ENCODE peak calls at places on chromosomes 5 and 9, in five cellular contexts. F, Y, C, L and M are unnamed samples.

GRCh38 chr5:126777257-126777973 is 479 bp downstream of the LMNB1 start:
- DNase-seq in F (peak; percentile 82), Y (peak; percentile 61), C (peak; percentile 83), L (peak; percentile 82), M (peak; percentile 41)

GRCh38 chr9:103245369-103245768 is 250.2 kb downstream of the CYLC2 start:
- DNase-seq in F (no peak), Y (no peak), C (no peak), L (no peak), M (no peak)

GRCh38 chr9:38359297-38359653 is 33.2 kb upstream of the ALDH1B1 start:
- DNase-seq in F (no peak), Y (no peak), C (no peak), L (no peak), M (no peak)

GRCh38 chr9:127183814-127184582 is 61.6 kb upstream of the ANGPTL2 start:
- DNase-seq in F (peak; percentile 89), Y (no peak), C (no peak), L (no peak), M (no peak)

GRCh38 chr5:150144211-150144801 is 11.3 kb downstream of the PDGFRB start:
- DNase-seq in F (peak; percentile 83), Y (peak; percentile 15), C (no peak), L (no peak), M (no peak)

GRCh38 chr9:114288233-114289051 is 34.5 kb upstream of the ORM1 start:
- DNase-seq in F (peak; percentile 54), Y (no peak), C (peak; percentile 64), L (no peak), M (peak; percentile 56)

GRCh38 chr5:179273074-179273435 is 72.2 kb downstream of the ADAMTS2 start:
- DNase-seq in F (no peak), Y (no peak), C (no peak), L (no peak), M (no peak)

GRCh38 chr5:139389701-139390638 is at the start of gene MZB1:
- DNase-seq in F (no peak), Y (peak; percentile 96), C (no peak), L (peak; percentile 95), M (no peak)

GRCh38 chr5:138605254-138605972 is 30.2 kb upstream of the HSPA9 start:
- DNase-seq in F (no peak), Y (no peak), C (no peak), L (peak; percentile 2), M (no peak)

GRCh38 chr5:173452506-173452905 is 124.3 kb upstream of the STC2 start:
- DNase-seq in F (peak; percentile 27), Y (no peak), C (no peak), L (no peak), M (no peak)

GRCh38 chr9:114430443-114430842 is 42.7 kb upstream of the AKNA start:
- DNase-seq in F (no peak), Y (no peak), C (no peak), L (no peak), M (peak; percentile 23)

GRCh38 chr5:25823330-25823873 is 1178.6 kb upstream of the CDH10 start:
- DNase-seq in F (no peak), Y (no peak), C (no peak), L (no peak), M (no peak)

GRCh38 chr9:389159-389558 is 174.5 kb downstream of the DOCK8 start:
- DNase-seq in F (no peak), Y (no peak), C (no peak), L (no peak), M (no peak)

GRCh38 chr5:10759111-10759510 is 1.9 kb downstream of the DAP start:
- DNase-seq in F (no peak), Y (no peak), C (no peak), L (no peak), M (no peak)
- H4K20me1 ChIP-seq in F (peaks cover 10% of the 10 kb centered on the region), Y (peaks cover 40% of the 10 kb centered on the region), C (peaks cover 20% of the 10 kb centered on the region), L (peaks cover 3% of the 10 kb centered on the region), M (no peaks in the 10 kb centered on the region)

DNA sequence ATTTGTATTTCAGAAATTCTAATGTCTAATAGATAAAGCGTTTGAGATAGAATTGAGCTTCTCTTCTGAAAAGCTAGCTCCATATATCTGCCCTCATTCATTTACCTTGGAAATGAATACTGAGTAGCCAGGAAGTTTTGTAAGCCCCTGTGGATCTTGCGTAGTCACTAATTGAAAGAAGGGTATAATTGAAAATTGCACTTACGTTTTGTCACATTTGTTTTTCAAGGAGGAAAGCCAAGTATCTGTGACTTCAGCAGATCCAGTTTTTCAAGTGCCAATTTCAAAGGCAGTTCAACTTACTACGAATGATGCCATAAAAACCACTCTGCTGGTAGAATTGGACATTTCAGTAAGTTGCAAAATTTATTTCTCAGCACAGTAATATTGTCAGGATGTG is 14.0 kb downstream of the MTRR start:
- DNase-seq in F (no peak), Y (no peak), C (no peak), L (no peak), M (no peak)
- H4K20me1 ChIP-seq in F (no peaks in the 10 kb centered on the region), Y (peaks cover 25% of the 10 kb centered on the region), C (peaks cover 21% of the 10 kb centered on the region), L (peaks cover 7% of the 10 kb centered on the region), M (no peaks in the 10 kb centered on the region)

GRCh38 chr5:147267082-147267832 is 32.4 kb downstream of the STK32A start:
- DNase-seq in F (no peak), Y (no peak), C (no peak), L (no peak), M (no peak)
- H4K20me1 ChIP-seq in F (no peaks in the 10 kb centered on the region), Y (no peaks in the 10 kb centered on the region), C (no peaks in the 10 kb centered on the region), L (no peaks in the 10 kb centered on the region), M (no peaks in the 10 kb centered on the region)

GRCh38 chr5:121029536-121030245 is 565.6 kb downstream of the PRR16 start:
- DNase-seq in F (peak; percentile 61), Y (no peak), C (no peak), L (no peak), M (no peak)
- H4K20me1 ChIP-seq in F (no peaks in the 10 kb centered on the region), Y (no peaks in the 10 kb centered on the region), C (no peaks in the 10 kb centered on the region), L (no peaks in the 10 kb centered on the region), M (no peaks in the 10 kb centered on the region)